ENCODE peak calls at places on chromosomes 6 and 20, in four cellular contexts. One of them, this sample, is unnamed.
A peak's percentile ranks its signal among the peaks of the same experiment; 100 is the strongest.

GRCh38 chr6:159805418-159806020 is 5.4 kb downstream of the PNLDC1 start:
- DNase-seq in K562: no peak
- DNase-seq in SK-N-SH: no peak
- DNase-seq in HepG2: no peak
- DNase-seq in this sample: no peak

GRCh38 chr6:145887969-145888368 is 73.4 kb upstream of the FBXO30 start:
- DNase-seq in HepG2: no peak
- DNase-seq in SK-N-SH: peak; percentile 3
- DNase-seq in K562: no peak
- DNase-seq in this sample: no peak

GRCh38 chr20:12083269-12083668 is 165.6 kb downstream of the BTBD3 start:
- DNase-seq in HepG2: no peak
- DNase-seq in K562: no peak
- DNase-seq in SK-N-SH: no peak
- DNase-seq in this sample: no peak

GRCh38 chr6:17393335-17394191 is at the start of gene CAP2:
- DNase-seq in SK-N-SH: peak; percentile 80
- DNase-seq in K562: no peak
- DNase-seq in HepG2: peak; percentile 65
- DNase-seq in this sample: no peak

GRCh38 chr6:91105532-91105931 is 518.7 kb upstream of the MAP3K7 start:
- DNase-seq in K562: no peak
- DNase-seq in SK-N-SH: no peak
- DNase-seq in HepG2: no peak
- DNase-seq in this sample: no peak

GRCh38 chr6:167750956-167751358 is 75.8 kb upstream of the AFDN start:
- DNase-seq in SK-N-SH: no peak
- DNase-seq in HepG2: peak; percentile 77
- DNase-seq in K562: no peak
- DNase-seq in this sample: no peak

GRCh38 chr6:155259897-155260296 is 3.9 kb upstream of the CLDN20 start:
- DNase-seq in SK-N-SH: no peak
- DNase-seq in K562: no peak
- DNase-seq in HepG2: no peak
- DNase-seq in this sample: no peak

GRCh38 chr6:45086685-45087084 is 241.4 kb upstream of the RUNX2 start:
- DNase-seq in SK-N-SH: no peak
- DNase-seq in HepG2: no peak
- DNase-seq in K562: no peak
- DNase-seq in this sample: no peak

GRCh38 chr6:69179681-69180080 is 544.6 kb downstream of the ADGRB3 start:
- DNase-seq in HepG2: peak; percentile 4
- DNase-seq in K562: no peak
- DNase-seq in SK-N-SH: no peak
- DNase-seq in this sample: no peak

GRCh38 chr6:77815531-77815930 is 162.7 kb downstream of the MEI4 start:
- DNase-seq in HepG2: no peak
- DNase-seq in SK-N-SH: no peak
- DNase-seq in K562: no peak
- DNase-seq in this sample: no peak

GRCh38 chr6:63930848-63931247 is 295.2 kb downstream of the PHF3 start:
- DNase-seq in HepG2: no peak
- DNase-seq in SK-N-SH: no peak
- DNase-seq in K562: no peak
- DNase-seq in this sample: no peak

GRCh38 chr20:57289401-57290177 is 23.1 kb upstream of the BMP7 start:
- DNase-seq in K562: no peak
- DNase-seq in SK-N-SH: no peak
- DNase-seq in HepG2: no peak
- DNase-seq in this sample: no peak

GRCh38 chr6:130617658-130618057 is 209.5 kb upstream of the SMLR1 start:
- DNase-seq in K562: no peak
- DNase-seq in SK-N-SH: no peak
- DNase-seq in HepG2: no peak
- DNase-seq in this sample: no peak

GRCh38 chr6:26056583-26057350 is 30.5 kb upstream of the HFE start:
- DNase-seq in SK-N-SH: peak; percentile 52
- DNase-seq in K562: peak; percentile 78
- DNase-seq in HepG2: peak; percentile 56
- DNase-seq in this sample: no peak

GRCh38 chr6:38020593-38020992 is 201.1 kb downstream of the ZFAND3 start:
- DNase-seq in HepG2: no peak
- DNase-seq in SK-N-SH: peak; percentile 14
- DNase-seq in K562: no peak
- DNase-seq in this sample: no peak

GRCh38 chr20:64151634-64152530 is 12.4 kb upstream of the MYT1 start:
- DNase-seq in K562: no peak
- DNase-seq in HepG2: peak; percentile 71
- DNase-seq in SK-N-SH: no peak
- DNase-seq in this sample: no peak

GRCh38 chr6:39400026-39400425 is 77.5 kb upstream of the KCNK16 start:
- DNase-seq in SK-N-SH: no peak
- DNase-seq in HepG2: no peak
- DNase-seq in K562: no peak
- DNase-seq in this sample: no peak

GRCh38 chr6:129340983-129341382 is 369.0 kb downstream of the ARHGAP18 start:
- DNase-seq in HepG2: no peak
- DNase-seq in SK-N-SH: no peak
- DNase-seq in K562: no peak
- DNase-seq in this sample: no peak

GRCh38 chr20:63441777-63442493 is 30.5 kb downstream of the KCNQ2 start:
- DNase-seq in HepG2: peak; percentile 58
- DNase-seq in K562: no peak
- DNase-seq in SK-N-SH: peak; percentile 86
- DNase-seq in this sample: peak; percentile 26

GRCh38 chr6:29887819-29888581 is 54.3 kb upstream of the HLA-A start:
- DNase-seq in K562: no peak
- DNase-seq in HepG2: no peak
- DNase-seq in SK-N-SH: peak; percentile 27
- DNase-seq in this sample: peak; percentile 25

GRCh38 chr20:60725311-60725906 is 526.7 kb upstream of the CDH4 start:
- DNase-seq in K562: no peak
- DNase-seq in SK-N-SH: no peak
- DNase-seq in HepG2: no peak
- DNase-seq in this sample: no peak

GRCh38 chr6:131657630-131658111 is 20.6 kb downstream of the ENPP3 start:
- DNase-seq in K562: no peak
- DNase-seq in SK-N-SH: no peak
- DNase-seq in HepG2: no peak
- DNase-seq in this sample: no peak

GRCh38 chr6:141685416-141685815 is 447.3 kb upstream of the GJE1 start:
- DNase-seq in HepG2: no peak
- DNase-seq in SK-N-SH: no peak
- DNase-seq in K562: no peak
- DNase-seq in this sample: no peak

GRCh38 chr6:2129076-2129695 is 116.2 kb downstream of the GMDS start:
- DNase-seq in SK-N-SH: no peak
- DNase-seq in K562: no peak
- DNase-seq in HepG2: no peak
- DNase-seq in this sample: peak; percentile 43

GRCh38 chr6:38814761-38815160 is 99.7 kb downstream of the DNAH8 start:
- DNase-seq in SK-N-SH: no peak
- DNase-seq in HepG2: no peak
- DNase-seq in K562: no peak
- DNase-seq in this sample: no peak

GRCh38 chr20:2873010-2873746 is at the start of gene PTPRA:
- DNase-seq in HepG2: peak; percentile 91
- DNase-seq in SK-N-SH: peak; percentile 97
- DNase-seq in K562: peak; percentile 94
- DNase-seq in this sample: peak; percentile 59

GRCh38 chr6:30311669-30312068 is 15.1 kb upstream of the TRIM39 start:
- DNase-seq in HepG2: peak; percentile 27
- DNase-seq in SK-N-SH: no peak
- DNase-seq in K562: no peak
- DNase-seq in this sample: no peak

GRCh38 chr20:30506100-30506499 is 751.4 kb upstream of the DEFB115 start:
- DNase-seq in SK-N-SH: no peak
- DNase-seq in HepG2: no peak
- DNase-seq in K562: no peak
- DNase-seq in this sample: no peak

GRCh38 chr6:52399511-52400315 is 20.4 kb upstream of the EFHC1 start:
- DNase-seq in HepG2: peak; percentile 77
- DNase-seq in K562: peak; percentile 54
- DNase-seq in SK-N-SH: peak; percentile 70
- DNase-seq in this sample: no peak

GRCh38 chr6:74505391-74505790 is 700.5 kb downstream of the COL12A1 start:
- DNase-seq in K562: no peak
- DNase-seq in SK-N-SH: no peak
- DNase-seq in HepG2: no peak
- DNase-seq in this sample: no peak

GRCh38 chr6:30263734-30264133 is 50.5 kb upstream of the TRIM26 start:
- DNase-seq in K562: no peak
- DNase-seq in HepG2: no peak
- DNase-seq in SK-N-SH: peak; percentile 46
- DNase-seq in this sample: no peak

GRCh38 chr20:48829940-48830339 is 2.1 kb upstream of the PREX1 start:
- DNase-seq in SK-N-SH: no peak
- DNase-seq in HepG2: no peak
- DNase-seq in K562: no peak
- DNase-seq in this sample: no peak

GRCh38 chr20:62371588-62372041 is 4.5 kb upstream of the LAMA5 start:
- DNase-seq in SK-N-SH: no peak
- DNase-seq in K562: no peak
- DNase-seq in HepG2: no peak
- DNase-seq in this sample: no peak

GRCh38 chr20:62374431-62375152 is 7.5 kb upstream of the LAMA5 start:
- DNase-seq in HepG2: no peak
- DNase-seq in SK-N-SH: peak; percentile 57
- DNase-seq in K562: no peak
- DNase-seq in this sample: no peak

GRCh38 chr20:62370115-62370806 is 3.1 kb upstream of the LAMA5 start:
- DNase-seq in K562: peak; percentile 45
- DNase-seq in HepG2: no peak
- DNase-seq in SK-N-SH: no peak
- DNase-seq in this sample: no peak

GRCh38 chr20:62370807-62371587 is 3.9 kb upstream of the LAMA5 start:
- DNase-seq in K562: no peak
- DNase-seq in SK-N-SH: no peak
- DNase-seq in HepG2: peak; percentile 74
- DNase-seq in this sample: no peak

DNA sequence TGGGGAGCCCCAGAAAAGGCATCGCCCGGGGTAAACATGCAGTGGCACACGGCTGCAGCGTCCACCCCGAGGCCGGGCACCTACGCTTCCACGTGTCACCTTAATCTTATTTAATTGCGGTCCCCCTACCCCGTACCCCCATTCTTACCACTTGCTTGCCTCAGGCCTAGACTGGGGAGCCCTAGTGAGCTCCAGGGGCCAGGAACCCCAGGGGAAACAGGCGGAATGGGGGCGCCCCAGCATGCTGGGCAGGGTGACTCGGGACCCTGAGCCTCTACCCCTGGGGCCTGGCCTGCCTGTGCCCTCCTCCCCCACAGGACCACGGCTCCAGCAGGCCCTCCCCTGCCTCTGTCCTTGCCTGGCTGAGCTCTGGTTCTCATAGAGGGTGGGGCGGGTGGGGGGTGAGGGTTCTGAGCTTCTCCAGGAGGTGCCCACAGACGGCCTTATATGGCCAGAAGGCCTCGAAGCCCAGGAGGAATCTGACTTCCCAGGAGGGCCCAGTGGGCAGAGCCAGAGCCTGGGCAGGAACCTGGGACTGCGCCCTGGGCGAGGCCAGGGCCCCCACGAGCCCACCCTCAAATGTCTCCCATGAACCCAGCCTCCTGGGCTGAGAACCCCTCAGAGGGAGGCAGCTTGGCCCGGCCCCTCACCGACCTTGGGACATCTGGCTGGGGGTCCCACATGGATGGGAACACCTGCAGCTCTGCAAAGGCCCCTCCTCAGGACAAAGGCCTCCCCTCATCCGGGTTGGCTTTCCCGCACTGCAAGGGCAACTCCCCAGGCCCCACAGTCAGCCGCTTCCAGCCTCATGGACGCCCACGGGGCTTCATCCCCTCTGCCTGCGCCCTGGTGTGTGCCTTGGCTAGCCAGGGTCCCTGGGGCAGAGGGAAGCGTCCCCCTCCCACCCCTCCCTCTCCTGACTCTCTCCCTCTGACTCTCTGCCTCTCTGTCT is 5.2 kb upstream of the LAMA5 start:
- DNase-seq in HepG2: no peak
- DNase-seq in SK-N-SH: no peak
- DNase-seq in K562: no peak
- DNase-seq in this sample: no peak
- TF ChIP-seq JUND in HepG2: no peak
- TF ChIP-seq JUND in SK-N-SH: no peak
- TF ChIP-seq JUND in K562: no peak
- TF ChIP-seq JUND in this sample: no peak

DNA sequence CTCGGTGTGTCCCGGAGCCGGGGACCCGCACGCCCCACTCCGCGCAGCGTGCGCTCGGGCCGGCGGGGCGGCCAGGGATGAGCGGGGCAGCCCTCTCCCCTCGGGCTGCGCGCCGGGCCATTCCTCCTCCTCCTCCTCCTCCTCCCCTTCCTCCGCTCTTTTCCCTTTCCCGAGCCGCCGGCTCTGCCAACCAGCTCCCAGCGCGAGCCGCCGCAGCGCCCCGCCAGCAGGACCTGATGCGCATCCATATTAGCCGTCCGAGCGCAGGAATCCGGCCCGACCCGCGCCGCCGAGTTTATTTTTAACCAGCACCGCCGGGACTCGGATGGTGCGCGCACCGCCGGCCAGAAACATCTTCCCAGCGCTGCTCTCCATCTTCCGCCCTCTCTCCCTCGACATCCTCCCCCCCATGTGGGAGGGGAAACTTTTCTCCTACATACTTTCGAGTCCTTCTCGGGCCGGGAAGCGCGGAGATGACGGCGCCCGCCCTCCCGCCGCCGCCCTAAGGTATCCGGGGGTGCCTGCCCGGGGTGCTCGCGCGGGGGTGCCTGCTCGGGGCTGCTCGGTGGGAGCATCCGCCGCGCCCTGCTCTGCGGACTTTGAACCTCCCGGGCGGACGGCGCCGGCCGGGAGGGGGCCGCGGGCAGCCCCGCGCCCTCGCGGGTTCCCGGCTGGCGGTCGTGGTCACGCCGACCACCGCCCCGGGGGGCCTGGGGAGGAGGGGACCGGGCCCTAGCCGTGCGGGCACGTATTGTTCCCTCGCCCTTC is 619 bp downstream of the RREB1 start:
- DNase-seq in SK-N-SH: peak; percentile 66
- DNase-seq in HepG2: peak; percentile 35
- DNase-seq in K562: peak; percentile 67
- DNase-seq in this sample: no peak
- TF ChIP-seq SMC3 in SK-N-SH: no peak
- TF ChIP-seq SMC3 in HepG2: no peak
- TF ChIP-seq SMC3 in K562: no peak
- TF ChIP-seq SMC3 in this sample: no peak

GRCh38 chr20:47672166-47672565 is 113.1 kb downstream of the SULF2 start:
- DNase-seq in K562: no peak
- DNase-seq in HepG2: no peak
- DNase-seq in SK-N-SH: no peak
- DNase-seq in this sample: no peak
- TF ChIP-seq TAF1 in K562: no peak
- TF ChIP-seq TAF1 in HepG2: no peak
- TF ChIP-seq TAF1 in SK-N-SH: no peak
- TF ChIP-seq TAF1 in this sample: no peak

GRCh38 chr6:106533079-106533478 is 96.2 kb downstream of the RTN4IP1 start:
- DNase-seq in SK-N-SH: no peak
- DNase-seq in HepG2: no peak
- DNase-seq in K562: no peak
- DNase-seq in this sample: no peak
- TF ChIP-seq JUND in SK-N-SH: no peak
- TF ChIP-seq JUND in HepG2: no peak
- TF ChIP-seq JUND in K562: no peak
- TF ChIP-seq JUND in this sample: no peak

GRCh38 chr20:41618807-41619294 is 674 bp upstream of the CHD6 start:
- DNase-seq in K562: no peak
- DNase-seq in SK-N-SH: no peak
- DNase-seq in HepG2: no peak
- DNase-seq in this sample: no peak
- TF ChIP-seq SMC3 in K562: no peak
- TF ChIP-seq SMC3 in SK-N-SH: no peak
- TF ChIP-seq SMC3 in HepG2: no peak
- TF ChIP-seq SMC3 in this sample: no peak